ENCODE peak calls at places on chromosomes 7 and 10, in four cellular contexts. K, Q, Z and M are unnamed samples.

GRCh38 chr10:107520348-107520747 is 355.8 kb upstream of the SORCS1 start:
- DNase-seq in K (no peak), Q (no peak), Z (no peak), M (no peak)

GRCh38 chr10:124740374-124741280 is 3.6 kb downstream of the FAM53B start:
- DNase-seq in K (no peak), Q (peak; percentile 84), Z (peak; percentile 72), M (peak; percentile 58)

GRCh38 chr7:70361821-70362220 is 763.5 kb downstream of the AUTS2 start:
- DNase-seq in K (no peak), Q (no peak), Z (no peak), M (no peak)

GRCh38 chr10:23157691-23158369 is 34.3 kb upstream of the PTF1A start:
- DNase-seq in K (no peak), Q (peak; percentile 74), Z (peak; percentile 47), M (no peak)

GRCh38 chr10:572696-573095 is 116.8 kb downstream of the DIP2C start:
- DNase-seq in K (no peak), Q (no peak), Z (no peak), M (no peak)

GRCh38 chr10:62390497-62391176 is 16.5 kb downstream of the ZNF365 start:
- DNase-seq in K (no peak), Q (no peak), Z (no peak), M (no peak)

GRCh38 chr7:134827436-134827835 is 48.0 kb downstream of the CALD1 start:
- DNase-seq in K (no peak), Q (no peak), Z (no peak), M (no peak)

GRCh38 chr7:12490105-12490688 is 80.3 kb upstream of the SCIN start:
- DNase-seq in K (no peak), Q (peak; percentile 43), Z (peak; percentile 61), M (no peak)

GRCh38 chr10:91536790-91537189 is 96.1 kb downstream of the PPP1R3C start:
- DNase-seq in K (no peak), Q (no peak), Z (no peak), M (peak; percentile 38)

GRCh38 chr7:84663224-84663623 is 468.6 kb upstream of the SEMA3A start:
- DNase-seq in K (no peak), Q (no peak), Z (peak; percentile 15), M (no peak)

GRCh38 chr7:1919539-1920265 is 249.6 kb downstream of the ELFN1 start:
- DNase-seq in K (peak; percentile 68), Q (no peak), Z (peak; percentile 49), M (no peak)

GRCh38 chr7:71843677-71844076 is 568.5 kb downstream of the CALN1 start:
- DNase-seq in K (no peak), Q (no peak), Z (no peak), M (no peak)

GRCh38 chr10:24465899-24466615 is 257.1 kb downstream of the KIAA1217 start:
- DNase-seq in K (peak; percentile 70), Q (no peak), Z (peak; percentile 92), M (peak; percentile 82)

GRCh38 chr10:76108563-76108962 is 677.1 kb downstream of the LRMDA start:
- DNase-seq in K (no peak), Q (no peak), Z (no peak), M (no peak)

GRCh38 chr10:27252267-27253000 is 11.8 kb upstream of the ACBD5 start:
- DNase-seq in K (peak; percentile 79), Q (peak; percentile 57), Z (peak; percentile 58), M (peak; percentile 77)

GRCh38 chr10:6052247-6053221 is 9.6 kb downstream of the IL2RA start:
- DNase-seq in K (peak; percentile 28), Q (no peak), Z (no peak), M (no peak)

GRCh38 chr10:101843032-101843991 is at the start of gene KCNIP2:
- DNase-seq in K (no peak), Q (peak; percentile 88), Z (no peak), M (no peak)

GRCh38 chr7:137146012-137146455 is 197.5 kb downstream of the PTN start:
- DNase-seq in K (no peak), Q (no peak), Z (peak; percentile 66), M (no peak)

GRCh38 chr7:101386558-101387199 is 24.0 kb downstream of the COL26A1 start:
- DNase-seq in K (no peak), Q (peak; percentile 82), Z (peak; percentile 23), M (no peak)

GRCh38 chr7:108048422-108048821 is 45.5 kb upstream of the LAMB1 start:
- DNase-seq in K (no peak), Q (no peak), Z (no peak), M (no peak)

GRCh38 chr10:4285121-4285520 is 500.1 kb upstream of the KLF6 start:
- DNase-seq in K (no peak), Q (no peak), Z (no peak), M (no peak)

GRCh38 chr7:28755255-28755654 is 202.9 kb downstream of the TRIL start:
- DNase-seq in K (no peak), Q (no peak), Z (peak; percentile 42), M (peak; percentile 89)

GRCh38 chr10:32163076-32163773 is 107.0 kb upstream of the KIF5B start:
- DNase-seq in K (no peak), Q (no peak), Z (no peak), M (peak; percentile 41)

GRCh38 chr10:6162589-6163356 is 40.0 kb upstream of the PFKFB3 start:
- DNase-seq in K (no peak), Q (no peak), Z (no peak), M (no peak)

GRCh38 chr10:58477122-58477521 is 35.5 kb upstream of the BICC1 start:
- DNase-seq in K (no peak), Q (peak; percentile 13), Z (peak; percentile 37), M (peak; percentile 92)

GRCh38 chr7:77258014-77258413 is 58.4 kb upstream of the FGL2 start:
- DNase-seq in K (no peak), Q (no peak), Z (peak; percentile 38), M (peak; percentile 2)

DNA sequence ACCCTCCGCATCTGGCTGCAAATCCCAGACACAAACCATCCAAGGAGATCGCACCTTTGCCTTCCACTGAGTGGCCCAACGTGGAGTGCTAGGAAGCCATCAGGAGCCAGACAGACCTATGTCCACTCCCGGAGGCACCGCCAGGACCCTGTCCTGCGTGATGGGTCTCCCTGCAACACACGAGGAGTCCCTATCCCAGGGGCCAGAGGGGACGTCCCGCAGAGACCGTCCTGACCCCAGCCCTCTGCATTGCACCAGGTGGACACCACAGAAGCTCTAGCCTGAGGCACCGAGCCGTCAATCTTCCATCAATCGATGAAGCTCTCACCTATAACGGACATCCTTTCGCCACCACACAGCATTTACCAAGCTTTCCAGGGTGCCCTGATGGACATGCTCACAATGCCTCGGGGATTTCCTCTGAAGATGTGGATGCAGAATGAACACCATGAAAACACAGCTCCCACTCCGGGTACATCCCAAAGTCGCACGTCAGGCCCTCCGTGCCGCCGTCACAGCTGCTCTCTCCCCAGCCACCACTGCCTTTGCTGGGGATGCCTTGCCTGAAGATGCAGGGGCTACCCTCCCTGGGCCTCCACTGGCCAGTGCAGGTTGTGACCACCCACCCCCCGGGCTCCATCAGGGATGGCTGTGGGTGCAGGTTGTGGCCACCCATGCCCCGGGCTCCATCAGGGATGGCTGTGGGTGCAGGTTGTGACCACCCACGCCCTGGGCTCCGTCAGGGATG is 54.1 kb downstream of the PTPRN2 start:
- DNase-seq in K (no peak), Q (no peak), Z (no peak), M (no peak)
- H3K27me3 ChIP-seq in K (no peaks in the 10 kb centered on the region), Q (no peaks in the 10 kb centered on the region), Z (no peaks in the 10 kb centered on the region), M (no peaks in the 10 kb centered on the region)

GRCh38 chr10:114868801-114869200 is 47.2 kb downstream of the FHIP2A start:
- DNase-seq in K (no peak), Q (no peak), Z (peak; percentile 67), M (no peak)

GRCh38 chr10:114874827-114875541 is 53.4 kb downstream of the FHIP2A start:
- DNase-seq in K (no peak), Q (peak; percentile 77), Z (peak; percentile 53), M (peak; percentile 72)

GRCh38 chr10:114872519-114873087 is 51.0 kb downstream of the FHIP2A start:
- DNase-seq in K (no peak), Q (no peak), Z (no peak), M (no peak)

GRCh38 chr10:114867365-114867764 is 45.8 kb downstream of the FHIP2A start:
- DNase-seq in K (no peak), Q (no peak), Z (no peak), M (no peak)

GRCh38 chr10:114869500-114869899 is 47.9 kb downstream of the FHIP2A start:
- DNase-seq in K (no peak), Q (no peak), Z (peak; percentile 88), M (no peak)
- H3K27me3 ChIP-seq in K (no peaks in the 10 kb centered on the region), Q (no peaks in the 10 kb centered on the region), Z (no peaks in the 10 kb centered on the region), M (no peaks in the 10 kb centered on the region)

DNA sequence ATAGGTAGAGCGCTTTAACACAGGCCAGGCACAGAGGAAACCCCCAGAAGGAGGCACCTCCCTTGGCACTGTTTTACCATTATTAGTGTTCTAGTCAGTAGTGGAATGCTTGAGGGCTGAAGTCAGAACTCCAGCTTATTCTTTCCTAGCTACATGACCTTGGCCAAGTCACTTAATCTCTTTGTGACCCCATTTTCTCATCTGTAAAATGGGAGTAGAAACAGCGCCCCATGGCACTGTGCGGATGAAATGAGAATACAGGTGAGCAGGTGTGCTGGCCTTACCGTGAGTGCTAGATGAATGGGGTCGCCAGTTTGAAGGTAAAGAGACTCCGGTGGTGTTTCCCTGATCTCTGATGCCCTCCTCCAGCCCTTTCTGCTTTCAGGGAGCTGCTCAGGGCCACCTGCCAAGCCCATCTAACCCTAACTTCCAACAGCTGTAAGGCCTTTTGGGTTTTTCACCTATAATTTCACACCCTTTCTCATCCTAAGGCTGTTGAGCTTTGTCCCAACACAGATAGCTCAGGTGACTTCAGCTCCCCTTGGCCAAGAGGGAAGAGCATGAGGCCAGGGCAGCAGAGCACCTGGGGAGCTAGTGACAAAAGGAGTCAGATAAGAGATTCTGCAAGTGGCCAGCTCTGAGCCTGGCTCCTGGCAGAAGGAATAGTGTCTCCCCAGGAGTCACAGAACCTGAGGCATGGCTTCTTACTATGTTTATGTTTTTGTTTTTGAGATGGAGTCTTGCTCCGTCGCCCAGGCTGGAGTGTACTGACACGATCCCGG is 76.8 kb downstream of the SH3PXD2A start:
- DNase-seq in K (no peak), Q (no peak), Z (no peak), M (no peak)
- H3K27me3 ChIP-seq in K (no peaks in the 10 kb centered on the region), Q (no peaks in the 10 kb centered on the region), Z (no peaks in the 10 kb centered on the region), M (no peaks in the 10 kb centered on the region)

GRCh38 chr7:31121641-31122040 is 69.5 kb downstream of the ADCYAP1R1 start:
- DNase-seq in K (no peak), Q (no peak), Z (no peak), M (no peak)

GRCh38 chr7:31122649-31123058 is 70.5 kb downstream of the ADCYAP1R1 start:
- DNase-seq in K (peak; percentile 67), Q (peak; percentile 82), Z (peak; percentile 93), M (peak; percentile 77)

GRCh38 chr7:31123317-31123716 is 71.2 kb downstream of the ADCYAP1R1 start:
- DNase-seq in K (no peak), Q (no peak), Z (no peak), M (no peak)

GRCh38 chr7:31119249-31119648 is 67.1 kb downstream of the ADCYAP1R1 start:
- DNase-seq in K (no peak), Q (no peak), Z (no peak), M (no peak)

DNA sequence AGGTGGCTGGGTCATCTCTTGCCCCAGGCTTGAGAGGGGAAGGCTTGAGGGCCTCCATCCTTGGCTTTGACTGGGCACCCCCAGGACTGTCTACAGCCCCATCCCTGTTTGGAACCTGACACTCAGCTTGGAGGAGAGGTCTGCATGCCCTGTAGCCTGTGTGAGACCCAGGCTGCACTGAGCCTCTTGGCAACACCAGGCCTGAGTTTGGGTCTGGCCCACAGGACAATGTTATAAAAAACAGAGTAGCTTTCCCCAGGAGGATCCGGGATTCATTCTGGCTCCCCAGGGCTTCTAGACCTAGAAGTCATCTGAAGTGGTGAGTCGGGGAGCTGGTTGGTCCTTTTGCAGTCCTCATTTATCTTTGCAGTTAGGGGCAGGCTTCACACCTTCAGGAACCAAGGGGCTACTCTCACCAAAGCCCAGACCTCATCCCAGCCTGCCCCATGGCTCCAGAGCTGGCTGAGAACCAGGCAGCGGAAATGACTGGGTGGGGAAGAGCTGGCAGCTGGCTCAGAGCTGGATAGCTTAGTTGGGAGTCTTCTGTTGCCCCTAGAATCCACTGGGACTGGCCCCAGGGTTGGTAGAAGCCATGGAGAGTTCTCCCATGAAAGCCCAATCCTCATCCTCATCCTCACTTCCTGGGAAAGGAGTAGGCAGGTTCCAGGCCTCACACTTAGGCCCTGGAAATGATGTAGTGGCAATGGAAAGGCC is 68.8 kb downstream of the ADCYAP1R1 start:
- DNase-seq in K (no peak), Q (no peak), Z (no peak), M (no peak)
- H3K27me3 ChIP-seq in K (no peaks in the 10 kb centered on the region), Q (peaks cover 32% of the 10 kb centered on the region), Z (peaks cover 3% of the 10 kb centered on the region), M (peaks cover 3% of the 10 kb centered on the region)